ENCODE peak calls at places on chromosomes 3 and 15, in five cellular contexts. N is RWPE1, U is A549, X is astrocyte of the cerebellum, R is cardiac fibroblast. W is an unnamed sample.

GRCh38 chr3:31747785-31748184 is 215.1 kb downstream of the STT3B start:
- DNase-seq in X (no peak), N (no peak), R (no peak), U (no peak), W (no peak)

GRCh38 chr15:46088486-46089437 is 453.9 kb downstream of the SQOR start:
- DNase-seq in U (no peak), R (peak; percentile 59), N (peak; percentile 8), X (no peak), W (peak; percentile 9)

GRCh38 chr3:114624047-114624445 is 330.2 kb downstream of the TIGIT start:
- DNase-seq in N (no peak), R (peak; percentile 79), U (peak; percentile 41), X (peak; percentile 32), W (peak; percentile 18)

GRCh38 chr3:14532691-14533456 is 7.3 kb downstream of the GRIP2 start:
- DNase-seq in R (peak; percentile 5), U (no peak), N (peak; percentile 53), X (no peak), W (no peak)

GRCh38 chr3:104796556-104796955 is 570.2 kb upstream of the ALCAM start:
- DNase-seq in N (no peak), X (no peak), U (no peak), R (no peak), W (no peak)

GRCh38 chr3:188978772-188979171 is 193.0 kb upstream of the TPRG1 start:
- DNase-seq in R (peak; percentile 64), X (peak; percentile 66), U (peak; percentile 51), N (no peak), W (peak; percentile 17)

GRCh38 chr15:59678620-59679019 is 10.5 kb downstream of the BNIP2 start:
- DNase-seq in R (peak; percentile 49), N (no peak), X (no peak), U (no peak), W (no peak)

GRCh38 chr3:152595975-152596832 is 238.7 kb upstream of the P2RY1 start:
- DNase-seq in N (no peak), U (no peak), R (peak; percentile 89), X (peak; percentile 93), W (peak; percentile 41)

GRCh38 chr3:127690106-127690505 is 17.4 kb downstream of the ABTB1 start:
- DNase-seq in X (peak; percentile 45), N (peak; percentile 69), R (peak; percentile 78), U (peak; percentile 40), W (peak; percentile 67)

GRCh38 chr3:30655187-30655812 is 48.9 kb downstream of the TGFBR2 start:
- DNase-seq in X (peak; percentile 94), U (no peak), N (no peak), R (peak; percentile 67), W (no peak)

GRCh38 chr3:151774235-151774634 is 39.7 kb upstream of the AADAC start:
- DNase-seq in U (no peak), N (no peak), X (no peak), R (no peak), W (no peak)

GRCh38 chr3:108461641-108462040 is 48.8 kb downstream of the MYH15 start:
- DNase-seq in R (peak; percentile 67), U (no peak), X (no peak), N (no peak), W (no peak)

GRCh38 chr3:197460639-197461038 is 95.1 kb downstream of the BDH1 start:
- DNase-seq in R (no peak), N (no peak), X (no peak), U (no peak), W (no peak)

GRCh38 chr3:15557511-15557946 is 36.0 kb upstream of the COLQ start:
- DNase-seq in N (peak; percentile 43), X (peak; percentile 70), U (peak; percentile 81), R (peak; percentile 88), W (peak; percentile 79)

GRCh38 chr15:42843699-42844098 is 76.9 kb downstream of the TTBK2 start:
- DNase-seq in R (no peak), U (no peak), X (no peak), N (no peak), W (no peak)

GRCh38 chr3:22951910-22952309 is 251.2 kb upstream of the UBE2E2 start:
- DNase-seq in U (no peak), X (no peak), N (no peak), R (no peak), W (no peak)

GRCh38 chr3:188458761-188459160 is 304.8 kb downstream of the LPP start:
- DNase-seq in U (no peak), X (peak; percentile 75), R (no peak), N (no peak), W (no peak)

GRCh38 chr15:68313501-68314390 is 36.2 kb downstream of the FEM1B start:
- DNase-seq in U (no peak), R (no peak), N (no peak), X (no peak), W (no peak)

GRCh38 chr15:70269991-70270751 is 172.5 kb upstream of the TLE3 start:
- DNase-seq in X (no peak), U (no peak), R (peak; percentile 75), N (no peak), W (no peak)

GRCh38 chr3:151109401-151109800 is 23.9 kb downstream of the MED12L start:
- DNase-seq in N (no peak), U (no peak), R (no peak), X (no peak), W (no peak)

GRCh38 chr15:33031324-33031736 is 163.2 kb downstream of the FMN1 start:
- DNase-seq in N (no peak), X (no peak), R (no peak), U (no peak), W (peak; percentile 77)

GRCh38 chr3:48270306-48270705 is 29.4 kb downstream of the ZNF589 start:
- DNase-seq in R (no peak), N (no peak), X (no peak), U (no peak), W (no peak)

GRCh38 chr15:93566777-93567176 is 477.8 kb upstream of the RGMA start:
- DNase-seq in N (peak; percentile 88), U (no peak), R (no peak), X (no peak), W (no peak)

GRCh38 chr3:124142389-124142970 is 150.6 kb upstream of the ROPN1 start:
- DNase-seq in R (no peak), X (no peak), U (no peak), N (no peak), W (no peak)

GRCh38 chr3:152298393-152299242 is 29.9 kb downstream of the MBNL1 start:
- DNase-seq in R (peak; percentile 98), X (peak; percentile 90), U (peak; percentile 85), N (peak; percentile 75), W (peak; percentile 95)

GRCh38 chr3:101810023-101810415 is 31.0 kb downstream of the NXPE3 start:
- DNase-seq in N (no peak), R (no peak), U (no peak), X (no peak), W (no peak)

GRCh38 chr3:160796813-160797164 is 40.8 kb downstream of the PPM1L start:
- DNase-seq in X (no peak), U (no peak), N (no peak), R (no peak), W (no peak)

GRCh38 chr3:57918123-57918837 is 89.9 kb upstream of the FLNB start:
- DNase-seq in U (no peak), X (peak; percentile 68), N (no peak), R (peak; percentile 69), W (peak; percentile 94)

GRCh38 chr3:173913397-173913796 is 515.9 kb downstream of the NLGN1 start:
- DNase-seq in R (peak; percentile 68), U (no peak), N (no peak), X (no peak), W (peak; percentile 58)

GRCh38 chr3:57165637-57166036 is 484 bp upstream of the IL17RD start:
- DNase-seq in X (no peak), N (no peak), U (no peak), R (no peak), W (no peak)

GRCh38 chr3:194802125-194802433 is 116.4 kb downstream of the FAM43A start:
- DNase-seq in N (no peak), U (no peak), R (no peak), X (no peak), W (no peak)

GRCh38 chr3:36992806-36993325 is at the start of gene EPM2AIP1:
- DNase-seq in U (no peak), R (no peak), N (peak; percentile 100), X (no peak), W (no peak)
- TF ChIP-seq CTCF in U (no peak), R (peak; percentile 23), N (peak; percentile 12), X (peak; percentile 11), W (peak; percentile 54)

DNA sequence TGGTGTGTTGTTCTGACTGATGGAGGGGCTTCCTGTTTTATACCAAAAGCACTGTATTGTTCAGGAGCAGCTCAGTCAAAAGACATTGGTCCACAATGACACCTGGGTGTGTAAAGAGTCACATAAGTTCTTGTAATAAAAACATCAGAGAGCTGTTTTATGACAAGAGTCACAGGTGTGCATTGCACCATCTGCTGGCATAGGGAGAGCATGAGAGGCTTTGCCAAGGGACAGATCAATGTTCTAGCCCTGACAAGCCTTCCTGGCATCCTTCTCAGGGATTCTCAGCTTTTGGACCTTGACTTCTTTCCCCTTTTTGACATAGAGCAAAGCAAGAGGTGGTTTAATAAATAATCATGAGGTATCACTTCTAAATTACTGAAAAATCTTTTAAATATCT is 20.5 kb downstream of the ARPP21 start:
- DNase-seq in X (no peak), R (no peak), N (no peak), U (peak; percentile 41), W (no peak)
- TF ChIP-seq CTCF in X (peak; percentile 17), R (peak; percentile 8), N (peak; percentile 15), U (peak; percentile 45), W (no peak)

GRCh38 chr3:169345662-169346331 is 317.7 kb downstream of the MECOM start:
- DNase-seq in N (no peak), U (no peak), X (no peak), R (peak; percentile 40), W (no peak)
- TF ChIP-seq CTCF in N (no peak), U (no peak), X (no peak), R (no peak), W (no peak)

GRCh38 chr3:97821810-97822775 is at the start of gene CRYBG3:
- DNase-seq in R (peak; percentile 83), N (peak; percentile 88), U (peak; percentile 73), X (peak; percentile 36), W (peak; percentile 77)
- TF ChIP-seq CTCF in R (peak; percentile 31), N (peak; percentile 22), U (peak; percentile 62), X (peak; percentile 47), W (peak; percentile 75)

GRCh38 chr3:38131621-38132369 is 5.1 kb downstream of the ACAA1 start:
- DNase-seq in X (no peak), R (peak; percentile 56), U (peak; percentile 53), N (no peak), W (peak; percentile 13)
- TF ChIP-seq CTCF in X (peak; percentile 77), R (peak; percentile 74), U (peak; percentile 56), N (no peak), W (peak; percentile 76)

W was measured in HFFc6.